ENCODE peak calls at places on chromosomes 12 and 14, in nine cellular contexts. V is spleen; H is H4; L is NCI-H1048; J is HTR-8/SVneo; W is NCI-H2029; D is cardiac septum; S is activated CD8-positive, alpha-beta memory T cell treated with anti-CD3 and anti-CD28 coated beads for 48 hours; I is NCI-H226. K is an unnamed sample.

GRCh38 chr12:54060975-54061778 is 7.5 kb downstream of the HOXC4 start:
- DNase-seq in V (no peak), H (no peak), L (no peak), J (no peak), W (no peak), D (no peak), S (no peak), I (no peak), K (no peak)

GRCh38 chr12:115481141-115481540 is 796.4 kb downstream of the MED13L start:
- DNase-seq in V (no peak), H (no peak), L (no peak), J (peak), W (peak), D (no peak), S (no peak), I (no peak), K (no peak)

GRCh38 chr12:14810953-14811483 is 3.0 kb downstream of the SMCO3 start:
- DNase-seq in V (no peak), H (no peak), L (no peak), J (no peak), W (no peak), D (no peak), S (no peak), I (peak), K (no peak)

GRCh38 chr12:132481345-132481744 is 8.6 kb upstream of the FBRSL1 start:
- DNase-seq in V (no peak), H (no peak), L (no peak), J (no peak), W (no peak), D (no peak), S (no peak), I (no peak), K (no peak)

GRCh38 chr12:130975116-130975515 is 21.4 kb downstream of the ADGRD1 start:
- DNase-seq in V (no peak), H (no peak), L (no peak), J (no peak), W (no peak), D (peak), S (no peak), I (no peak), K (no peak)

GRCh38 chr12:90216815-90217214 is 508.2 kb upstream of the ATP2B1 start:
- DNase-seq in V (no peak), H (no peak), L (no peak), J (no peak), W (no peak), D (no peak), S (no peak), I (peak), K (no peak)

GRCh38 chr14:96852823-96853422 is 55.7 kb downstream of the VRK1 start:
- DNase-seq in V (no peak), H (peak), L (no peak), J (peak), W (no peak), D (no peak), S (no peak), I (no peak), K (no peak)

GRCh38 chr12:75814856-75815754 is 216.5 kb downstream of the PHLDA1 start:
- DNase-seq in V (no peak), H (peak), L (no peak), J (no peak), W (no peak), D (no peak), S (no peak), I (peak), K (no peak)

GRCh38 chr12:57004651-57005050 is 1.7 kb downstream of the ZBTB39 start:
- DNase-seq in V (no peak), H (no peak), L (no peak), J (no peak), W (no peak), D (no peak), S (no peak), I (no peak), K (no peak)

GRCh38 chr12:79690156-79690605 is 583 bp downstream of the PAWR start:
- DNase-seq in V (peak), H (peak), L (no peak), J (no peak), W (peak), D (no peak), S (no peak), I (peak), K (no peak)

GRCh38 chr14:20855652-20856291 is 35.4 kb upstream of the RNASE3 start:
- DNase-seq in V (peak), H (peak), L (peak), J (peak), W (no peak), D (no peak), S (no peak), I (peak), K (no peak)

GRCh38 chr12:124480469-124481256 is 86.7 kb downstream of the NCOR2 start:
- DNase-seq in V (peak), H (peak), L (no peak), J (peak), W (no peak), D (no peak), S (no peak), I (peak), K (no peak)